ENCODE peak calls at places on chromosomes 3 and 15, in seven cellular contexts. P, N, Y, Q, D, M and G are unnamed samples.
A peak's percentile ranks its signal among the peaks of the same experiment; 100 is the strongest.

GRCh38 chr3:197811343-197811742 is 20.3 kb downstream of the LRCH3 start:
- DNase-seq in P (no peak), N (no peak), Y (no peak), Q (peak; percentile 17), D (peak; percentile 27), M (no peak), G (no peak)

GRCh38 chr15:69919816-69920215 is 177.9 kb downstream of the TLE3 start:
- DNase-seq in P (no peak), N (no peak), Y (no peak), Q (no peak), D (no peak), M (no peak), G (no peak)

GRCh38 chr15:57611938-57612337 is 20.2 kb downstream of the MYZAP start:
- DNase-seq in P (peak; percentile 12), N (no peak), Y (peak; percentile 34), Q (no peak), D (peak; percentile 19), M (no peak), G (peak; percentile 88)

GRCh38 chr15:63018639-63019038 is 23.9 kb upstream of the TPM1 start:
- DNase-seq in P (no peak), N (no peak), Y (no peak), Q (no peak), D (no peak), M (no peak), G (no peak)

GRCh38 chr3:129021140-129021551 is 20.0 kb downstream of the EFCC1 start:
- DNase-seq in P (peak; percentile 24), N (no peak), Y (no peak), Q (no peak), D (no peak), M (no peak), G (no peak)

GRCh38 chr15:55873024-55873745 is 120.2 kb downstream of the NEDD4 start:
- DNase-seq in P (no peak), N (no peak), Y (no peak), Q (no peak), D (peak; percentile 10), M (no peak), G (no peak)

GRCh38 chr3:59968510-59968909 is 918.7 kb upstream of the CFAP20DC start:
- DNase-seq in P (no peak), N (no peak), Y (no peak), Q (no peak), D (no peak), M (no peak), G (no peak)

GRCh38 chr3:123409443-123410148 is 39.3 kb downstream of the ADCY5 start:
- DNase-seq in P (no peak), N (no peak), Y (no peak), Q (no peak), D (no peak), M (no peak), G (no peak)

GRCh38 chr3:71797455-71797854 is 12.5 kb upstream of the PROK2 start:
- DNase-seq in P (no peak), N (no peak), Y (no peak), Q (no peak), D (no peak), M (no peak), G (no peak)

GRCh38 chr3:158753814-158754213 is 21.6 kb upstream of the RARRES1 start:
- DNase-seq in P (no peak), N (no peak), Y (no peak), Q (no peak), D (no peak), M (no peak), G (no peak)

GRCh38 chr15:94125131-94125530 is 106.2 kb upstream of the MCTP2 start:
- DNase-seq in P (no peak), N (no peak), Y (no peak), Q (no peak), D (no peak), M (no peak), G (no peak)

GRCh38 chr3:5019411-5020261 is 40.4 kb downstream of the BHLHE40 start:
- DNase-seq in P (no peak), N (no peak), Y (no peak), Q (peak; percentile 85), D (no peak), M (no peak), G (no peak)

GRCh38 chr3:193844472-193844871 is 251.5 kb downstream of the OPA1 start:
- DNase-seq in P (no peak), N (no peak), Y (no peak), Q (no peak), D (no peak), M (no peak), G (no peak)

GRCh38 chr3:23324745-23325144 is 121.6 kb downstream of the UBE2E2 start:
- DNase-seq in P (no peak), N (no peak), Y (no peak), Q (no peak), D (no peak), M (peak; percentile 12), G (no peak)

GRCh38 chr3:187251599-187251998 is 39.9 kb downstream of the MASP1 start:
- DNase-seq in P (no peak), N (no peak), Y (no peak), Q (no peak), D (no peak), M (no peak), G (no peak)

GRCh38 chr15:63928185-63928852 is 94.6 kb upstream of the HERC1 start:
- DNase-seq in P (peak; percentile 71), N (no peak), Y (no peak), Q (no peak), D (no peak), M (no peak), G (no peak)

GRCh38 chr3:187567026-187567425 is 103.2 kb downstream of the SST start:
- DNase-seq in P (no peak), N (no peak), Y (no peak), Q (no peak), D (no peak), M (no peak), G (no peak)

GRCh38 chr3:152175576-152175883 is 93.2 kb upstream of the MBNL1 start:
- DNase-seq in P (no peak), N (no peak), Y (no peak), Q (no peak), D (no peak), M (no peak), G (no peak)

GRCh38 chr3:135140543-135140942 is 345.5 kb downstream of the EPHB1 start:
- DNase-seq in P (no peak), N (no peak), Y (no peak), Q (no peak), D (no peak), M (no peak), G (no peak)

GRCh38 chr15:41554915-41555314 is 4.1 kb upstream of the TYRO3 start:
- DNase-seq in P (no peak), N (no peak), Y (no peak), Q (no peak), D (no peak), M (no peak), G (no peak)

GRCh38 chr3:108485146-108485545 is 25.2 kb downstream of the MYH15 start:
- DNase-seq in P (no peak), N (peak; percentile 60), Y (no peak), Q (no peak), D (no peak), M (no peak), G (no peak)

GRCh38 chr15:40069178-40070165 is 30.5 kb upstream of the SRP14 start:
- DNase-seq in P (peak; percentile 76), N (no peak), Y (peak; percentile 73), Q (no peak), D (peak; percentile 98), M (no peak), G (peak; percentile 89)

DNA sequence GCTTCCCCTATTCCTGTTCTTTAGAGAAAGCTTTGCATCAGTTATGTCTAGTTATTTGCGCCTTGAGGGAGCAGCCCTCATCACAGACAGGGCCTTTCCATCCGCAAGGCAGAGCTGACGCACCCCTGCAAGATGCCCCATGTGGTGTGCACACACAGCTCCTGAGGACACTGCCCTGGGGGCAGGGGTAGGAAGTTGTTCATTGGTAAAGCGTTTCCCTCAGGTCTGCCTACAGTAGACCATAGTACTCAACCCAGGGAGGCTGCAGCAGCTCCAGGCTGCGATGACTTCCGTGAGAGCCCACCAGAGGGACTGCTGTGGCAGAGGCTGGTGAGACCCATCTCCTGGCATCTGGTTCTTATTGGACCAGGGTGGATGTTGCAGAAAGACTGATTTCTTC is 55.1 kb upstream of the PLXNA1 start:
- DNase-seq in P (no peak), N (no peak), Y (no peak), Q (no peak), D (peak; percentile 54), M (no peak), G (no peak)
- TF ChIP-seq JUND in P (no peak), N (no peak), Y (no peak), Q (no peak), D (no peak), M (no peak), G (no peak)

DNA sequence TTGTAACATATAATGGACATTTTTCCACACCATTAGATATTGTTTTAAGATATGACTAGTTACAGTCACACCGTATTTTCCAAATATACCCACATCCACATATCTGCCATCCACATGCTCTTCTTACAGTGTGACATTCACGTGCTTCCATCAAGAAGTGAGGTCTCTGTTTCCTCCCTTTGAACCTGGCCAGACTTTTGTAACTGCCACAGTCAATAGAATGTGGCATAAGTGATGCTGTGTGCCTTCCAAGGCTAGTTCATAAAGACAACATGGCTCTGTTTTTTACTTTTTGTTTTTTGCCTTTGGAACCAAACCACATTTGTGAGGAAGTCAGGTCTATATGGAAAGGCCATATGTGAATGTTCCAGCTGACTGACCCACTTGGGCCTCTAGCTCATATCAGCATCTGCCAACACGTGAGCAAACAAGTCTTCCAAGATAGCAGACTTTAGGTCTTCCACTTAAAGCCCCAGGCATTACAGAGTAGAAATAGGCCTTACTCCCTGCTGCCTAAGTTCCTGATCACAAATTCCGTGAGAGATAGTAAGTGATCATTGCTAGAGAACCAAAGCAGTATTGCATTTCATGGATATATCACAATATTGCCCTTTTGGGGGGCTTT is 27.1 kb downstream of the EIF1B start:
- DNase-seq in P (no peak), N (no peak), Y (no peak), Q (peak; percentile 32), D (no peak), M (no peak), G (no peak)
- TF ChIP-seq JUND in P (no peak), N (no peak), Y (no peak), Q (peak; percentile 48), D (no peak), M (no peak), G (no peak)

DNA sequence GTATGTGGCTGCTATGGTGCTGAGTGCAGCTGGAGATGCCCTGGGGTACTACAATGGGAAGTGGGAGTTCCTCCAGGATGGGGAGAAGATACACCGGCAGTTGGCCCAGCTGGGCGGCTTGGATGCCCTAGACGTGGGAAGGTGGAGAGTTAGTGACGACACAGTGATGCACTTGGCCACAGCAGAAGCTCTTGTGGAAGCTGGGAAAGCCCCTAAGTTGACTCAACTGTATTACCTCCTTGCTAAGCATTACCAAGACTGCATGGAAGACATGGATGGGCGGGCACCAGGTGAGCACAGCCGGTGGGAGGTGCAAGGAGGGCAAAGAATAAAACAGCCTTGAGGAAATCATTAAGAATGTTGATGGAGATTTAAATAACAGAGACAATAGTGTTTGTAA is 2.9 kb downstream of the ADPRH start:
- DNase-seq in P (no peak), N (no peak), Y (no peak), Q (no peak), D (no peak), M (no peak), G (no peak)
- TF ChIP-seq JUND in P (no peak), N (no peak), Y (no peak), Q (no peak), D (no peak), M (no peak), G (no peak)

DNA sequence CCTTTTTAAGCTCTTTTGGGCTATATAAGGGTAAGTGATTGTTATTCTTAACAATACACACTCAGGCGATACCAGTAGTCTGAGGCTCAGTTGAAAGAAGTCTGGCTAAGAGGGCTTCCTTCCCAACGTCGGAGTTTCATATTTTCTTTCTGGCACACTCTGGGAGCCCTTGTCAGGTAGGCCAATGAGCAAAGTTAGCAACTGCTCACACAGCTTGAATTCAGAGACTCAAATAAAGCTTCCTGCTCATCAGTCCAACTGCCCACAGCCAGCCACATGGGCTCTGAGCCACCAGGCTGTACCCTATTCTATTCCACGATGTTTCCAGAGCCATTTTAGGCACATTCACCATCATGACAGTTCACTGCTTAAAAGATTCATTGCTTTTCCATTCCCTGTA is 155.1 kb upstream of the TBL1XR1 start:
- DNase-seq in P (no peak), N (no peak), Y (no peak), Q (no peak), D (no peak), M (no peak), G (no peak)
- TF ChIP-seq JUND in P (no peak), N (no peak), Y (no peak), Q (no peak), D (no peak), M (no peak), G (no peak)